ENCODE peak calls at places on chromosomes 16 and 17, in four cellular contexts. One of them, this sample, is unnamed.
A peak's percentile ranks its signal among the peaks of the same experiment; 100 is the strongest.

GRCh38 chr17:77889135-77889505 is 69.4 kb upstream of the TNRC6C start:
- DNase-seq in AG09309: no peak
- DNase-seq in ascending aorta: no peak
- DNase-seq in body of pancreas: no peak
- DNase-seq in this sample: no peak

GRCh38 chr17:76700627-76701470 is 9.9 kb downstream of the MXRA7 start:
- DNase-seq in AG09309: peak; percentile 61
- DNase-seq in ascending aorta: no peak
- DNase-seq in body of pancreas: peak; percentile 42
- DNase-seq in this sample: no peak

GRCh38 chr16:85686912-85687591 is 1.7 kb downstream of the GINS2 start:
- DNase-seq in AG09309: no peak
- DNase-seq in ascending aorta: no peak
- DNase-seq in body of pancreas: no peak
- DNase-seq in this sample: no peak

GRCh38 chr16:3121843-3122467 is 9.6 kb downstream of the ZNF205 start:
- DNase-seq in AG09309: no peak
- DNase-seq in ascending aorta: no peak
- DNase-seq in body of pancreas: no peak
- DNase-seq in this sample: no peak

GRCh38 chr16:13056607-13057006 is 155.2 kb downstream of the SHISA9 start:
- DNase-seq in AG09309: no peak
- DNase-seq in ascending aorta: no peak
- DNase-seq in body of pancreas: no peak
- DNase-seq in this sample: no peak

GRCh38 chr17:9432867-9433495 is 142.6 kb downstream of the STX8 start:
- DNase-seq in AG09309: peak; percentile 34
- DNase-seq in ascending aorta: no peak
- DNase-seq in body of pancreas: no peak
- DNase-seq in this sample: no peak

GRCh38 chr17:21119247-21119944 is 7.4 kb upstream of the DHRS7B start:
- DNase-seq in AG09309: no peak
- DNase-seq in ascending aorta: peak; percentile 16
- DNase-seq in body of pancreas: peak; percentile 79
- DNase-seq in this sample: peak; percentile 67

GRCh38 chr17:41914358-41914766 is 4.4 kb downstream of the ACLY start:
- DNase-seq in AG09309: no peak
- DNase-seq in ascending aorta: no peak
- DNase-seq in body of pancreas: peak; percentile 28
- DNase-seq in this sample: no peak

GRCh38 chr16:76176153-76176552 is 101.0 kb upstream of the CNTNAP4 start:
- DNase-seq in AG09309: no peak
- DNase-seq in ascending aorta: no peak
- DNase-seq in body of pancreas: no peak
- DNase-seq in this sample: no peak

GRCh38 chr17:61185385-61185784 is 214.3 kb upstream of the TBX2 start:
- DNase-seq in AG09309: no peak
- DNase-seq in ascending aorta: no peak
- DNase-seq in body of pancreas: no peak
- DNase-seq in this sample: no peak

GRCh38 chr17:61179316-61179715 is 220.3 kb upstream of the TBX2 start:
- DNase-seq in AG09309: no peak
- DNase-seq in ascending aorta: no peak
- DNase-seq in body of pancreas: no peak
- DNase-seq in this sample: no peak

GRCh38 chr17:61188081-61188480 is 211.6 kb upstream of the TBX2 start:
- DNase-seq in AG09309: no peak
- DNase-seq in ascending aorta: no peak
- DNase-seq in body of pancreas: no peak
- DNase-seq in this sample: no peak

GRCh38 chr17:61186996-61187395 is 212.6 kb upstream of the TBX2 start:
- DNase-seq in AG09309: no peak
- DNase-seq in ascending aorta: no peak
- DNase-seq in body of pancreas: no peak
- DNase-seq in this sample: no peak

DNA sequence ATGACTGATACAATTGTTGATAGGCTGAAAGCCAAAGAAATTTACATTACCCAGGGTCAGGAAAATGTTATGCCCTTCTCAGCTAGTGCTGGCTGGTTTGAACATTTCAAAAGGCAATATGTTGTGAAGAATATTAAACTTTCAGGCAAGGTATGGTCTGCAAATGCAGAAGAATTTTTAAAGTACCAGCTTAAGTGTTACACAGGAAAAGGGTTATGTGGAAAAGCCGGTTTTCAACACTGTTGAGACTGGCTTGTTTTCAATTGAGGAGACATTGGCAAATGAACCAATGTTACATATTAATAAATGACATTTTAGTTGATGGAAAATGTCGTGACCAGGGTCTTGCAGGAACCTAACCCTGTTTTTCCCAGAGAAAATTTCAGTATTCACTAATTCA is 215.8 kb upstream of the TBX2 start:
- DNase-seq in AG09309: no peak
- DNase-seq in ascending aorta: no peak
- DNase-seq in body of pancreas: no peak
- DNase-seq in this sample: no peak
- H3K4me3 ChIP-seq in AG09309: no peak overlapping the region
- H3K4me3 ChIP-seq in ascending aorta: no peak overlapping the region
- H3K4me3 ChIP-seq in body of pancreas: no peak overlapping the region
- H3K4me3 ChIP-seq in this sample: no peak overlapping the region

DNA sequence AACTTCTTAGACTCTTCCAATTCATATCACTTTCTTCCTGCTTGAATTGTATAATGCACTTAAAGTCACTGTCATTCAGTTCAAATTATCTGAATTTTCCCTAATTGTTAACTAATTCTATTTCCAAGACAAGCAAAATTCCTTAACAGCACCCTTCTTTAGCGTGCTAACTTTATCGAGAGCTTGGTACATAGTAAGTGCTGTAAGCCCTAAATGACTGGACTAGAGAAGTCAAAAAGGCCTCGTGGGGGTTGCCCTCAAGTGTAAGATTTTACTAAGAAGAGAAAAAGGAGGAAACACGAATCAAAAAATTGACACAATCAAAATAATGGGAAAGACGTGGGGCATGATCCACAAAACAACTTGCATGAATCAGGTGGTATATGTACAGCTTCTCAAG is 11.3 kb downstream of the KANSL1 start:
- DNase-seq in AG09309: no peak
- DNase-seq in ascending aorta: no peak
- DNase-seq in body of pancreas: no peak
- DNase-seq in this sample: no peak
- H3K4me3 ChIP-seq in AG09309: no peak overlapping the region
- H3K4me3 ChIP-seq in ascending aorta: no peak overlapping the region
- H3K4me3 ChIP-seq in body of pancreas: no peak overlapping the region
- H3K4me3 ChIP-seq in this sample: no peak overlapping the region

DNA sequence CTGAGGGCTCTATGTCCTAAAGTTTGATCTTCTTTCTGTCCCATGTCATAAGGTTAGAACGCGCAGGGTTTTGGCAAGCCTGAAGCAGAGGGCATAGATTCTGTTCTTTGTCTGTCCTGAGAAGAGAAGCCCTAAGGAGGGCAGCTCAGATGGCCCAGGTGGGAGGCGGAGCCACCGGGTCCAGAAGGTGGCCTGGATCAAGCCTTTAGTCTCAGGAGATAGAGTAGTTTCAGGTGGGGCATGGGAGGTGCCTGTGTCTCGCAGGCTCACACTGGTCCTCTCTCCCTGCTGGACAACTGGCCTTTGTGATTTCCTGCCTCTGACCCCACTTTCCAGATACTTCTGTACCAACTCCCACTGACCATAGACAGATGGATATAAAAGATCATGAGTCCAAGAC is 44.2 kb upstream of the DNAJA2 start:
- DNase-seq in AG09309: no peak
- DNase-seq in ascending aorta: no peak
- DNase-seq in body of pancreas: no peak
- DNase-seq in this sample: no peak
- H3K4me3 ChIP-seq in AG09309: no peak overlapping the region
- H3K4me3 ChIP-seq in ascending aorta: no peak overlapping the region
- H3K4me3 ChIP-seq in body of pancreas: no peak overlapping the region
- H3K4me3 ChIP-seq in this sample: no peak overlapping the region

GRCh38 chr17:75392559-75392958 is 12.9 kb downstream of the GRB2 start:
- DNase-seq in AG09309: no peak
- DNase-seq in ascending aorta: no peak
- DNase-seq in body of pancreas: no peak
- DNase-seq in this sample: no peak
- H3K4me3 ChIP-seq in AG09309: peak overlapping the region; percentile 23
- H3K4me3 ChIP-seq in ascending aorta: peak overlapping the region; percentile 78
- H3K4me3 ChIP-seq in body of pancreas: no peak overlapping the region
- H3K4me3 ChIP-seq in this sample: no peak overlapping the region